ENCODE peak calls at places on chromosomes 13 and 19, in five cellular contexts. F is GDM1, U is T-helper 17 cell, I is kidney tubule cell, Y is RWPE1. S is an unnamed sample.
A peak's percentile ranks its signal among the peaks of the same experiment; 100 is the strongest.

GRCh38 chr19:42188665-42189064 is 28.8 kb downstream of the DEDD2 start:
- DNase-seq in I (no peak), Y (no peak), F (no peak), U (no peak), S (no peak)

GRCh38 chr13:110108348-110109139 is 198.4 kb downstream of the COL4A1 start:
- DNase-seq in I (peak; percentile 87), F (no peak), Y (peak; percentile 88), U (no peak), S (peak; percentile 91)

GRCh38 chr19:14198384-14199376 is 7.3 kb downstream of the ADGRL1 start:
- DNase-seq in U (no peak), F (no peak), Y (no peak), I (no peak), S (peak; percentile 51)

GRCh38 chr19:32483574-32483973 is 78.0 kb downstream of the DPY19L3 start:
- DNase-seq in F (no peak), Y (no peak), U (no peak), I (no peak), S (peak; percentile 49)

GRCh38 chr13:44770951-44771350 is 194.8 kb upstream of the TSC22D1 start:
- DNase-seq in F (no peak), U (no peak), Y (no peak), I (peak; percentile 72), S (no peak)

GRCh38 chr19:46221152-46221551 is 8.4 kb upstream of the IGFL1 start:
- DNase-seq in I (no peak), Y (no peak), F (no peak), U (no peak), S (no peak)

GRCh38 chr19:13060964-13061927 is 41.4 kb downstream of the LYL1 start:
- DNase-seq in Y (peak; percentile 81), U (peak; percentile 68), F (peak; percentile 61), I (peak; percentile 71), S (peak; percentile 92)

GRCh38 chr13:103540394-103540793 is 474.2 kb upstream of the SLC10A2 start:
- DNase-seq in F (no peak), I (no peak), U (no peak), Y (no peak), S (peak; percentile 10)

S was measured in SK-N-SH.